ENCODE peak calls at places on chromosomes 1 and 21, in eight cellular contexts. K is stimulated activated CD4-positive, alpha-beta T cell treated with anti-CD3 and anti-CD28 coated beads, Interleukin-12 subunit alpha, Interleukin-12 subunit beta, amount 100 ng/mL, for 48 hours; H is activated CD8-positive, alpha-beta T cell treated with anti-CD3 and anti-CD28 coated beads, Interleukin-2, amount 10 ng/mL, durations not matched to agents 7 days and 5 days; U is activated CD4-positive, alpha-beta memory T cell treated with anti-CD3 and anti-CD28 coated beads for 36 hours; E is ELR; D is C1 segment of cervical spinal cord; O is foreskin fibroblast; Z is T-cell. T is an unnamed sample.
A peak's percentile ranks its signal among the peaks of the same experiment; 100 is the strongest.

GRCh38 chr1:47280142-47280541 is 33.8 kb downstream of the STIL start:
- DNase-seq in K (no peak), H (no peak), U (no peak), E (peak; percentile 30), D (no peak), O (peak; percentile 26), Z (no peak), T (no peak)

GRCh38 chr21:31530918-31531705 is 128.4 kb upstream of the SOD1 start:
- DNase-seq in K (no peak), H (no peak), U (no peak), E (no peak), D (no peak), O (no peak), Z (no peak), T (no peak)

GRCh38 chr1:150429805-150430204 is 57.4 kb upstream of the TARS2 start:
- DNase-seq in K (no peak), H (no peak), U (no peak), E (peak; percentile 29), D (no peak), O (no peak), Z (no peak), T (no peak)

GRCh38 chr1:94044290-94044790 is 76.6 kb downstream of the ABCA4 start:
- DNase-seq in K (no peak), H (no peak), U (no peak), E (no peak), D (no peak), O (no peak), Z (no peak), T (no peak)

GRCh38 chr1:216626394-216627067 is 96.7 kb downstream of the ESRRG start:
- DNase-seq in K (no peak), H (no peak), U (no peak), E (peak; percentile 25), D (no peak), O (no peak), Z (no peak), T (no peak)

GRCh38 chr1:244341455-244342450 is 110.0 kb downstream of the ADSS2 start:
- DNase-seq in K (no peak), H (peak; percentile 45), U (peak; percentile 62), E (peak; percentile 45), D (peak; percentile 72), O (no peak), Z (no peak), T (peak; percentile 93)

GRCh38 chr1:229822026-229822425 is 196.0 kb downstream of the URB2 start:
- DNase-seq in K (no peak), H (no peak), U (no peak), E (no peak), D (no peak), O (no peak), Z (no peak), T (no peak)

GRCh38 chr1:197924516-197925123 is 7.4 kb downstream of the LHX9 start:
- DNase-seq in K (no peak), H (peak; percentile 63), U (peak; percentile 45), E (peak; percentile 76), D (no peak), O (no peak), Z (no peak), T (peak; percentile 23)

GRCh38 chr1:200670215-200671118 is 760 bp upstream of the DDX59 start:
- DNase-seq in K (peak; percentile 8), H (peak; percentile 28), U (peak; percentile 37), E (peak; percentile 69), D (no peak), O (no peak), Z (no peak), T (no peak)

GRCh38 chr1:189751311-189751710 is 726.4 kb downstream of the BRINP3 start:
- DNase-seq in K (no peak), H (no peak), U (no peak), E (peak; percentile 30), D (no peak), O (no peak), Z (no peak), T (no peak)

GRCh38 chr1:156245451-156246232 is 2.2 kb downstream of the PAQR6 start:
- DNase-seq in K (no peak), H (peak; percentile 65), U (peak; percentile 54), E (peak; percentile 33), D (no peak), O (peak; percentile 14), Z (peak; percentile 43), T (no peak)

GRCh38 chr1:91527781-91528180 is 27.1 kb downstream of the CDC7 start:
- DNase-seq in K (no peak), H (no peak), U (no peak), E (no peak), D (no peak), O (peak; percentile 40), Z (no peak), T (no peak)

GRCh38 chr1:203797948-203798347 is 2.5 kb downstream of the ZBED6 start:
- DNase-seq in K (no peak), H (no peak), U (no peak), E (peak; percentile 51), D (no peak), O (no peak), Z (no peak), T (no peak)

GRCh38 chr1:41890841-41891311 is 27.8 kb downstream of the HIVEP3 start:
- DNase-seq in K (no peak), H (peak; percentile 21), U (no peak), E (no peak), D (no peak), O (no peak), Z (no peak), T (no peak)

GRCh38 chr1:234877761-234878160 is 250.9 kb downstream of the TOMM20 start:
- DNase-seq in K (no peak), H (no peak), U (no peak), E (no peak), D (no peak), O (no peak), Z (no peak), T (no peak)

GRCh38 chr1:200979574-200980451 is 43.7 kb downstream of the KIF21B start:
- DNase-seq in K (peak; percentile 46), H (peak; percentile 75), U (peak; percentile 81), E (peak; percentile 60), D (no peak), O (no peak), Z (peak; percentile 57), T (peak; percentile 17)

GRCh38 chr1:16230744-16231143 is 6.2 kb downstream of the CPLANE2 start:
- DNase-seq in K (no peak), H (no peak), U (no peak), E (no peak), D (no peak), O (no peak), Z (no peak), T (no peak)

GRCh38 chr1:177950506-177950905 is 19.4 kb downstream of the SEC16B start:
- DNase-seq in K (no peak), H (no peak), U (no peak), E (no peak), D (no peak), O (no peak), Z (no peak), T (no peak)

GRCh38 chr1:28928306-28928987 is 14.1 kb downstream of the EPB41 start:
- DNase-seq in K (no peak), H (no peak), U (no peak), E (no peak), D (no peak), O (no peak), Z (no peak), T (no peak)

GRCh38 chr21:29892379-29892778 is 47.4 kb downstream of the GRIK1 start:
- DNase-seq in K (no peak), H (no peak), U (no peak), E (no peak), D (no peak), O (no peak), Z (no peak), T (no peak)

T was measured in Caki2.